ENCODE peak calls at places on chromosomes 6 and 20, in six cellular contexts. R, L, A, B, N and Q are unnamed samples.

GRCh38 chr20:60484316-60484715 is 526.1 kb downstream of the CDH26 start:
- DNase-seq in B (no peak), L (no peak), A (no peak), R (no peak), N (no peak), Q (no peak)

GRCh38 chr20:54848984-54849538 is 373.7 kb downstream of the DOK5 start:
- DNase-seq in N (no peak), L (no peak), A (no peak), B (no peak), R (no peak), Q (no peak)

GRCh38 chr6:155084431-155085123 is 89.5 kb downstream of the TIAM2 start:
- DNase-seq in R (no peak), A (peak), L (no peak), B (no peak), N (peak), Q (no peak)

GRCh38 chr6:117600008-117600743 is 2.1 kb downstream of the GOPC start:
- DNase-seq in R (no peak), B (no peak), N (peak), A (no peak), L (peak), Q (no peak)

GRCh38 chr6:43378631-43379030 is 9.2 kb upstream of the ZNF318 start:
- DNase-seq in R (no peak), B (no peak), A (no peak), L (no peak), N (no peak), Q (no peak)

GRCh38 chr6:136669299-136669699 is 119.1 kb upstream of the MAP7 start:
- DNase-seq in R (no peak), B (no peak), L (peak), N (peak), A (peak), Q (peak)

GRCh38 chr20:34093895-34094294 is 18.1 kb downstream of the EIF2S2 start:
- DNase-seq in L (no peak), R (no peak), A (no peak), N (no peak), B (no peak), Q (no peak)

GRCh38 chr6:130933712-130934200 is 106.5 kb downstream of the SMLR1 start:
- DNase-seq in R (no peak), N (peak), B (no peak), L (peak), A (no peak), Q (no peak)

GRCh38 chr6:20827798-20828197 is 293.5 kb downstream of the CDKAL1 start:
- DNase-seq in A (peak), L (peak), R (no peak), B (no peak), N (peak), Q (peak)

GRCh38 chr6:74577619-74578018 is 628.2 kb downstream of the COL12A1 start:
- DNase-seq in N (peak), A (no peak), B (no peak), R (no peak), L (no peak), Q (no peak)

GRCh38 chr20:50242863-50243609 is 52.4 kb downstream of the CEBPB start:
- DNase-seq in A (peak), N (peak), L (no peak), R (no peak), B (no peak), Q (no peak)

GRCh38 chr6:161151059-161151645 is 122.7 kb downstream of the AGPAT4 start:
- DNase-seq in L (no peak), R (no peak), A (no peak), N (no peak), B (no peak), Q (no peak)

GRCh38 chr20:56373942-56374341 is 15.2 kb downstream of the FAM210B start:
- DNase-seq in R (no peak), A (peak), N (peak), B (no peak), L (peak), Q (peak)

GRCh38 chr6:36621371-36621855 is 27.3 kb downstream of the SRSF3 start:
- DNase-seq in B (no peak), R (no peak), N (no peak), A (no peak), L (no peak), Q (no peak)

GRCh38 chr20:49496526-49497216 is 14.2 kb upstream of the KCNB1 start:
- DNase-seq in B (no peak), R (no peak), N (no peak), A (no peak), L (no peak), Q (no peak)

GRCh38 chr6:15501806-15502450 is 160.9 kb downstream of the DTNBP1 start:
- DNase-seq in L (peak), A (no peak), B (peak), R (no peak), N (peak), Q (no peak)

GRCh38 chr20:14384820-14385740 is 47.7 kb upstream of the FLRT3 start:
- DNase-seq in N (no peak), L (no peak), B (no peak), A (no peak), R (no peak), Q (no peak)

GRCh38 chr6:167094436-167094819 is 28.5 kb upstream of the CCR6 start:
- DNase-seq in B (no peak), A (no peak), L (no peak), R (no peak), N (peak), Q (no peak)

GRCh38 chr6:16840291-16840690 is 79.0 kb upstream of the ATXN1 start:
- DNase-seq in N (no peak), L (no peak), A (no peak), R (no peak), B (no peak), Q (no peak)

GRCh38 chr6:25788305-25788922 is 33.9 kb downstream of the SLC17A4 start:
- DNase-seq in L (peak), R (peak), B (peak), A (peak), N (peak), Q (peak)

GRCh38 chr6:6694368-6694780 is 105.9 kb downstream of the LY86 start:
- DNase-seq in N (no peak), A (no peak), B (no peak), R (no peak), L (no peak), Q (no peak)
- TF ChIP-seq CTCF in N (no peak), A (no peak), B (no peak), R (no peak), L (no peak), Q (no peak)

GRCh38 chr6:56839533-56840183 is 115.2 kb upstream of the BEND6 start:
- DNase-seq in A (no peak), L (no peak), N (no peak), R (no peak), B (no peak), Q (no peak)
- H3K4me3 ChIP-seq in A (no peak), L (no peak), N (peak), R (no peak), B (peak), Q (no peak)

GRCh38 chr6:129356129-129356528 is 353.8 kb downstream of the ARHGAP18 start:
- DNase-seq in L (no peak), N (no peak), B (no peak), A (no peak), R (no peak), Q (no peak)
- TF ChIP-seq CTCF in L (no peak), N (no peak), B (no peak), A (no peak), R (no peak), Q (no peak)

DNA sequence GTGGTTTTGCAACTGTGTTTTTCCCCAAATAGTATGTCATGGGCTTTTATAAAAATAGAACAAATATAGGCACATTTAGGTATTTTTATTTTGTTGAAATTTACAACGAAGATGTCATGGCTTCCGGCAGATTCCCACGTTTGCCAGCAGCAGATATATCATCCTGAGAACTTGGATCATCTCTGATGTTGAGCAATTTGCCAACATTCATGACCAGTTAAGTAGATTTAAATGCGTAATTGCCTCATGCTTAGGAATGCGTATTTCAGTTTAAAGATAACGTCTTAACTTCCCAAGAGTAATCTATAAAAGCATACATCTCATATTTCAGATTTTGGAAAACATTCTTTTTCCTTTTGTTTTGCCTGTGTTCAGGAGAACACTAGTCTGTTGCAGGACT is 457.8 kb downstream of the QKI start:
- DNase-seq in N (peak), L (peak), A (no peak), B (no peak), R (no peak), Q (peak)
- H3K4me3 ChIP-seq in N (no peak), L (no peak), A (no peak), B (no peak), R (no peak), Q (no peak)

DNA sequence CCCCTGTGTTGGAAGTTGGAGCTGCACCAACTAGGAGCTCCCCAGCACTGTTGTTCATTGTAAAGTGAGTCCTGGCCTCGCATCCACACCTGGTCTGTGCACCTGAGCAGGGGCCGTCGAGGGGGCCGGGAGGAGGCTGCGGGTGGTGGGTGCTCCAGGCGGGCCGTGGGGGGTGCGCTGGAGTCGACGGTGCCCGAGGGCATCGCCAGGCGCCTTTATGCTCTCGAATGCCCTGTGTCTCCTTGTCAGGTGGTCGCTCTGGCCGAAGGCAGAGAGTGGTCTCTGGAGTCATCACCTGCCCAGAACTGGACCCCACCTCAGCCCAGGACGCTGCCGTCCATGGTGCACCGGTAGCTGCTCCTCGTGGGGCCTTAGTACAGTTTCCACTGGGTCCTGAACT is 4.3 kb downstream of the ARFGAP1 start:
- DNase-seq in N (no peak), B (no peak), R (no peak), L (no peak), A (no peak), Q (no peak)
- TF ChIP-seq CTCF in N (no peak), B (no peak), R (no peak), L (no peak), A (no peak), Q (no peak)

DNA sequence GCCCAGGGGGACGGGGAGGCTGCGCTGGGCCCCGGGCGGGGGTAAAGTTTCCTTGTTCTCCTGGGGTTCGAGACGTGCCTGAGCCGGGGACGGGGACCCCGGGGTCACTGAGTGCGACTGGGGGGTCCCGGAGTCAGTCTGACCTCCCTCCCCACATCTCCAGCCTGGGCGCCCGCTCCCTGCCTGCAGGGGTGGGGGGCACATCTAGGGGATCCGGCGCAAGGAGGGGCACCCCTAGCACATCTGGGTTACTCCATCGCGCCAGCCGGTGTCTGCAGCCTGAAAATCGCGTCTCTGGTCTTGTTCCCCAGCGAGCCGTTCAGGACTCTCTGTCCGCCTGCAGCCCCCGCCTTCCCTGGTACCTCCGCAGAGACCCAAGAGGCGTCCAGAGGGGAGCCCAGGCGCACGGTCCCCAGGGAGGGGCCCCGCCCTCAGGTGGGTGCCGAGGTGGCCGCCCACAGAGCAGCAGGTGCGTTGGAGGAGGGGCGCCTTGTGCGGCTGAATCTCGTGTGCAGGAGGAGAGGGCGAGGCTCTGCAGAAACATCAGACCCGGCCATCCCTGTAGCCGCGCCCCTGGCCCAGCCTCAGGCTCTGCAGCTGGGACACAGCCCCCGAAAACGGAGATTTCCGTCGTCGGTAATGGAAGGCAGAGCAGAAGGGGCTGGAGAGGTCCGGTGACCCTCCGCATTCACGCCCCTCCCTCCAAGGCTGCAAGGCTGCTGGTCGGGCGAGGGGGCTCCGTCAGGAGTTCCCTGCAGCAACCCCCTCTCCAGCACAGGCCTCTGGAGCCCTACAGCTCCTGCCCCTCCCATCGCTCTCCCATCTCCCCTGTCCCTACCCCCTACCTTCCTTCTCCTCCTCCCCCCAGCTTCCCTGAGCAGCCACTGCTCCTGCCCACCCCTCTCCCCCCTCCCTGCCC is 617 bp upstream of the CHRNA4 start:
- DNase-seq in R (no peak), N (no peak), B (peak), L (no peak), A (no peak), Q (no peak)
- H3K4me3 ChIP-seq in R (no peak), N (no peak), B (no peak), L (no peak), A (no peak), Q (no peak)

GRCh38 chr6:175680-176079 is 116.6 kb upstream of the DUSP22 start:
- DNase-seq in B (no peak), R (no peak), A (no peak), N (no peak), L (no peak), Q (no peak)
- TF ChIP-seq CTCF in B (no peak), R (no peak), A (no peak), N (no peak), L (no peak), Q (no peak)